ENCODE peak calls at places on chromosomes 3 and 15, in seven cellular contexts. L, Y, R, Z, J, N and V are unnamed samples.

GRCh38 chr3:126399348-126399730 is 4.6 kb downstream of the CFAP100 start:
- DNase-seq in L (no peak), Z (no peak), Y (no peak), N (no peak), R (no peak), J (no peak), V (no peak)

GRCh38 chr15:57158589-57158988 is 217.7 kb upstream of the CGNL1 start:
- DNase-seq in L (no peak), Y (no peak), R (peak; percentile 52), N (no peak), Z (no peak), J (peak; percentile 21), V (no peak)

GRCh38 chr3:100761211-100761921 is 52.1 kb downstream of the TFG start:
- DNase-seq in N (no peak), R (no peak), J (no peak), Z (no peak), Y (no peak), L (no peak), V (no peak)

GRCh38 chr3:146384786-146385185 is 84.6 kb downstream of the PLSCR2 start:
- DNase-seq in R (no peak), L (no peak), Y (no peak), J (no peak), Z (no peak), N (no peak), V (no peak)

GRCh38 chr3:16290007-16290826 is 25.2 kb downstream of the OXNAD1 start:
- DNase-seq in Y (no peak), J (peak; percentile 32), Z (no peak), R (no peak), N (no peak), L (no peak), V (no peak)

GRCh38 chr3:62604301-62604700 is 231.0 kb upstream of the FEZF2 start:
- DNase-seq in Y (no peak), R (peak; percentile 85), Z (no peak), N (no peak), L (no peak), J (no peak), V (no peak)

GRCh38 chr3:100912976-100913375 is 80.2 kb downstream of the ABI3BP start:
- DNase-seq in Y (no peak), J (no peak), R (no peak), Z (no peak), N (no peak), L (no peak), V (no peak)

GRCh38 chr3:72376917-72377710 is 471.1 kb downstream of the SHQ1 start:
- DNase-seq in R (no peak), N (no peak), Y (no peak), J (no peak), Z (no peak), L (no peak), V (no peak)

GRCh38 chr3:111989061-111989678 is 9.6 kb upstream of the TAGLN3 start:
- DNase-seq in Y (no peak), J (no peak), Z (no peak), N (no peak), R (peak; percentile 51), L (no peak), V (no peak)

GRCh38 chr3:187520027-187520945 is 149.9 kb downstream of the SST start:
- DNase-seq in L (no peak), J (peak; percentile 51), R (peak; percentile 24), N (no peak), Z (peak; percentile 33), Y (no peak), V (no peak)

GRCh38 chr3:123847209-123847608 is 36.9 kb downstream of the MYLK start:
- DNase-seq in J (no peak), Z (no peak), N (no peak), L (no peak), R (no peak), Y (no peak), V (no peak)

GRCh38 chr15:80654299-80654698 is 40.8 kb upstream of the ABHD17C start:
- DNase-seq in L (no peak), R (no peak), J (no peak), Y (no peak), Z (no peak), N (no peak), V (no peak)

GRCh38 chr3:4426782-4427344 is 40.2 kb downstream of the SUMF1 start:
- DNase-seq in L (no peak), Y (no peak), J (peak; percentile 38), N (no peak), Z (no peak), R (peak; percentile 79), V (no peak)

GRCh38 chr3:186609247-186609868 is 3.5 kb upstream of the AHSG start:
- DNase-seq in N (no peak), Z (no peak), L (no peak), J (no peak), Y (no peak), R (no peak), V (no peak)

GRCh38 chr3:9141903-9142302 is 107.5 kb downstream of the SRGAP3 start:
- DNase-seq in Y (no peak), J (no peak), R (peak; percentile 20), N (no peak), L (no peak), Z (no peak), V (no peak)

GRCh38 chr15:100002787-100003536 is 269.7 kb upstream of the LYSMD4 start:
- DNase-seq in L (no peak), Z (no peak), N (no peak), Y (no peak), R (no peak), J (no peak), V (no peak)

DNA sequence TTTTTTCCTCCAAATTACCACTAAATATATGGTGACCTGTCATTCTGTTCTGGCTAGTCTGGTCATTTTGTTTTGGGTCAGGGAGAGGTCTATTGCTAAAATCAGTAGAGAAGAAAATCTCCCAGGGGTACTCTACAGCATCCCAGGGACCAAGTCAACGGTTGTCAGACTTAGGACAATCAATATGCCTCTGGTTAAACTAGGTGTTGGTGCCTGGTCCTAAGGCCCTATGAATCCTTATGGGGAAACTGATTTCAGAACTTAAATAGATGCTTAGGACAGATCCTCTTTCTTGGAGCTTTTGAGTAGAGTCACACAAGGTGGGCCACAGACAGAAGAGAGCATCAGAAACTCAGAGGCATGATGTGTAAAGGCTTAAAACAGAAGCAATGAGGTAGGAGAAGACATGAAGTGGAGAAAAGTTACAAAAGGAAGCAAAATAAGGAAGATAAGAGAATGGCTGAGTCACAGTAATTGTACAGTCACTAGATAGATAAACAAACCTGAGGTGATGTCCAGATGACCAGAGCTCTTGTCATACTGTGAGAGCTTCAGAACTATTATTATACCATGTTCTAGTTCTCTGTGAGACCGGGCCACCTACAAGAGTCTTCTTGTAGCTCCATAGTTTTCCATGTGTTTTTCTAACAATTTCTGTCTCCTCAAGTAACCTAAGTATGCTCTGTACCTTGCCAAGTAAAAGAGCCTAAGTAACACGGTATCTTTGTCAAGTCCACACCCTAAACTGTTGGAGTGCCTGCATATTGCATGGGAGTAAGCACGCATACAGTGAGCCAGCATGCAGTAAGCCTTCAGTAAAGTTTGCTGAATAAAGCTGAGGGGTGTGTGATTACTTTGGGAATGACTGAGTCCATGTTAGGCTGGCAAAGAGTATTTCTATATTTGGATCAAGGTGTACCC is 44.6 kb upstream of the LEKR1 start:
- DNase-seq in Z (no peak), J (no peak), L (no peak), Y (no peak), R (peak; percentile 70), N (no peak), V (no peak)
- H3K4me1 ChIP-seq in Z (no peaks in the 10 kb centered on the region), J (no peaks in the 10 kb centered on the region), L (no peaks in the 10 kb centered on the region), Y (peaks cover 3% of the 10 kb centered on the region), R (peaks cover 27% of the 10 kb centered on the region), N (no peaks in the 10 kb centered on the region), V (peaks cover 20% of the 10 kb centered on the region)

DNA sequence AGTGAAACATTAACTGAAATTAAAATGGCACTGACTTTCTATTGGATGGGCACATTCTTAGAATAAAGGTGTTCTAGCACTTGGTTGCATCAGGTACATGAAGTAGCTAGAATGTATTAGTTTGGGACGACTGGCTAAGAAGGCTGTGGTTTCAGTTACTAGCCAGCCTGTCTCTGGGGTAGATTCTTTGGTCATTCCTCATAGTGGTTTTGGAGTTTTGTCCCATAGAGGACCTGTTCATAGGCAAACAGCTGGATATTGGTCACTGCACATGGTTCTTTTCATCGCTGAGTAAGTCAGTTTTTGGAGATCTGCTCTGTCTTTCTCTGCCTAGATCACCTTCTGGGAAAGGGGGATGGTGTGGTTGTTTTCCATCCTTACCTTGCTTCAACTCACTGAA is 55.3 kb downstream of the ADAMTSL3 start:
- DNase-seq in L (no peak), Y (no peak), N (no peak), R (peak; percentile 65), J (no peak), Z (no peak), V (no peak)
- TF ChIP-seq CTCF in L (no peak), Y (no peak), N (no peak), R (no peak), J (no peak), Z (no peak), V (no peak)

GRCh38 chr15:77511869-77512268 is 91.2 kb downstream of the HMG20A start:
- DNase-seq in Z (no peak), R (no peak), N (no peak), Y (no peak), L (no peak), J (no peak), V (no peak)

GRCh38 chr15:77513226-77513625 is 92.5 kb downstream of the HMG20A start:
- DNase-seq in R (peak; percentile 11), N (no peak), J (peak; percentile 66), Y (no peak), Z (no peak), L (no peak), V (peak; percentile 16)

GRCh38 chr15:77508541-77509505 is 88.1 kb downstream of the HMG20A start:
- DNase-seq in L (no peak), R (peak; percentile 33), J (peak; percentile 61), Z (peak; percentile 71), Y (no peak), N (peak; percentile 85), V (no peak)

GRCh38 chr15:77507911-77508310 is 87.2 kb downstream of the HMG20A start:
- DNase-seq in Y (no peak), J (peak; percentile 84), R (peak; percentile 67), L (no peak), Z (peak; percentile 54), N (peak; percentile 85), V (no peak)

GRCh38 chr15:77510066-77511044 is 89.7 kb downstream of the HMG20A start:
- DNase-seq in J (no peak), L (no peak), Y (no peak), N (no peak), R (no peak), Z (no peak), V (peak; percentile 53)
- H3K4me1 ChIP-seq in J (peaks cover 65% of the 10 kb centered on the region), L (peaks cover 24% of the 10 kb centered on the region), Y (peaks cover 35% of the 10 kb centered on the region), N (no peaks in the 10 kb centered on the region), R (peaks cover 31% of the 10 kb centered on the region), Z (peaks cover 61% of the 10 kb centered on the region), V (peaks cover 39% of the 10 kb centered on the region)

GRCh38 chr3:57060089-57060829 is at the start of gene SPATA12:
- DNase-seq in R (peak; percentile 91), N (peak; percentile 83), Y (peak; percentile 13), L (peak; percentile 92), J (peak; percentile 64), Z (peak; percentile 31), V (peak; percentile 90)

GRCh38 chr3:57061556-57061955 is 1.1 kb downstream of the SPATA12 start:
- DNase-seq in Y (no peak), R (no peak), N (no peak), Z (no peak), L (no peak), J (no peak), V (no peak)

GRCh38 chr3:57063027-57063426 is 2.6 kb downstream of the SPATA12 start:
- DNase-seq in J (no peak), Z (no peak), Y (no peak), R (no peak), N (no peak), L (no peak), V (no peak)

GRCh38 chr3:57062119-57062631 is 1.7 kb downstream of the SPATA12 start:
- DNase-seq in N (no peak), R (no peak), J (peak; percentile 16), L (peak; percentile 62), Y (no peak), Z (no peak), V (no peak)

GRCh38 chr3:57059416-57059815 is 1.0 kb upstream of the SPATA12 start:
- DNase-seq in Y (no peak), R (no peak), J (no peak), N (no peak), Z (no peak), L (no peak), V (no peak)
- TF ChIP-seq CTCF in Y (no peak), R (no peak), J (no peak), N (no peak), Z (no peak), L (no peak), V (no peak)